ENCODE peak calls at places on chromosomes 12 and 14, in four cellular contexts. E, P, T and Y are unnamed samples.

GRCh38 chr12:58980768-58981167 is 60.5 kb upstream of the LRIG3 start:
- DNase-seq in E (no peak), P (no peak), T (no peak), Y (no peak)

GRCh38 chr14:48615618-48616017 is 940.2 kb upstream of the MDGA2 start:
- DNase-seq in E (no peak), P (no peak), T (no peak), Y (no peak)

GRCh38 chr12:50564240-50564947 is 59.6 kb downstream of the DIP2B start:
- DNase-seq in E (no peak), P (no peak), T (no peak), Y (no peak)

GRCh38 chr14:22572562-22573058 is 16.4 kb downstream of the DAD1 start:
- DNase-seq in E (no peak), P (no peak), T (no peak), Y (no peak)

GRCh38 chr12:10128687-10129086 is 1.3 kb downstream of the CLEC7A start:
- DNase-seq in E (no peak), P (no peak), T (no peak), Y (no peak)

GRCh38 chr14:101071493-101071891 is 168.0 kb upstream of the RTL1 start:
- DNase-seq in E (no peak), P (peak), T (peak), Y (peak)

GRCh38 chr12:43407816-43408645 is 144.0 kb downstream of the ADAMTS20 start:
- DNase-seq in E (peak), P (no peak), T (no peak), Y (no peak)

GRCh38 chr12:111937429-111937828 is 75.5 kb downstream of the TMEM116 start:
- DNase-seq in E (peak), P (no peak), T (no peak), Y (no peak)

GRCh38 chr14:84535491-84535890 is 994.5 kb upstream of the FLRT2 start:
- DNase-seq in E (no peak), P (no peak), T (no peak), Y (no peak)

GRCh38 chr12:6872073-6873048 is 742 bp downstream of the SPSB2 start:
- DNase-seq in E (no peak), P (peak), T (peak), Y (peak)

GRCh38 chr12:29270446-29270845 is 110.5 kb downstream of the ERGIC2 start:
- DNase-seq in E (no peak), P (no peak), T (no peak), Y (no peak)

GRCh38 chr14:22836301-22837058 is at the start of gene MMP14:
- DNase-seq in E (peak), P (peak), T (peak), Y (no peak)

GRCh38 chr12:15662303-15662980 is 126.7 kb downstream of the EPS8 start:
- DNase-seq in E (peak), P (no peak), T (no peak), Y (no peak)

GRCh38 chr14:58362798-58363412 is 32.8 kb upstream of the TOMM20L start:
- DNase-seq in E (peak), P (no peak), T (no peak), Y (no peak)

GRCh38 chr12:51915951-51916350 is 8.6 kb downstream of the ACVRL1 start:
- DNase-seq in E (no peak), P (no peak), T (no peak), Y (peak)

GRCh38 chr14:21334202-21334906 is 49.5 kb downstream of the SUPT16H start:
- DNase-seq in E (no peak), P (no peak), T (no peak), Y (no peak)

GRCh38 chr14:61140271-61140670 is 140.9 kb downstream of the TMEM30B start:
- DNase-seq in E (peak), P (no peak), T (no peak), Y (no peak)

GRCh38 chr12:62866451-62867082 is 68.4 kb downstream of the PPM1H start:
- DNase-seq in E (peak), P (peak), T (no peak), Y (no peak)

GRCh38 chr14:58738189-58738836 is 100.6 kb downstream of the DACT1 start:
- DNase-seq in E (peak), P (no peak), T (no peak), Y (no peak)

GRCh38 chr12:124994435-124994975 is 1.1 kb downstream of the BRI3BP start:
- DNase-seq in E (peak), P (no peak), T (peak), Y (no peak)

GRCh38 chr14:97056086-97056485 is 258.9 kb downstream of the VRK1 start:
- DNase-seq in E (no peak), P (no peak), T (no peak), Y (no peak)
- TF ChIP-seq CTCF in E (no peak), P (no peak), T (no peak), Y (no peak)

GRCh38 chr12:9073077-9073476 is 42.6 kb downstream of the A2M start:
- DNase-seq in E (no peak), P (no peak), T (no peak), Y (no peak)

GRCh38 chr12:9072481-9073038 is 43.2 kb downstream of the A2M start:
- DNase-seq in E (no peak), P (no peak), T (no peak), Y (no peak)

GRCh38 chr12:9076733-9077575 is 38.8 kb downstream of the A2M start:
- DNase-seq in E (no peak), P (no peak), T (no peak), Y (no peak)

GRCh38 chr12:9071976-9072375 is 43.7 kb downstream of the A2M start:
- DNase-seq in E (no peak), P (no peak), T (no peak), Y (no peak)

DNA sequence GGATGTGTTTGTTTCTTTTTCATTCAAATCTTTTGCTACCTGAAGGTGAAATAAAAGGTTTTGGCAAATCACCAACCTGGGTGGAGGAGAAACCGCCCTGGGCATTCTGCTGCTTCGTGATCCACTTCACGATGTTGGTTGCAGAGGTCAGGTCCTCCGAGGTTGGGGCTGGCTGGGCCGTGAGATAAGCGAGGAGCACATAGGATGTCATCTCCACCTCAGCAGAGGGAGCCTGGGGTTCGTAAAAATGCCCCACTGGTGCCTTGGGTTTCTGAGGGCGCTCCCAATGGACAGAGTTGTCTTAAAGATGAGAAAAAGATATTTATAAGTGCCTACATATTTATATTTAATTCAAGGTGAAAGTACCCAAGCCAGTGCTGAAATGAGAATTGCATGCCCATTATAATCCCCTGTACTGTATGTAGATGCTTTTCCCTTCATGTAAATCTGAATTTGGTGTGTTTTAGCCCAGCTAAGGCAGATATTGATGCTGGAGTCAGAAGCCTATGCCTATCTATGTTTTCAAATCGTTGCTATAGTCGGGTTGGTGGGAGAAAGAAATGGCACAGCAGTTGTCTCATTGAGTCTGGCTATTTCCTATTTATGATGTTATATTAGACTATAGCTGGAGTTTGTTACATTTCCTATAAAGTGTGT is 41.1 kb downstream of the A2M start:
- DNase-seq in E (no peak), P (no peak), T (no peak), Y (no peak)
- TF ChIP-seq CTCF in E (no peak), P (no peak), T (no peak), Y (no peak)

GRCh38 chr14:90897022-90897421 is 80.8 kb upstream of the TTC7B start:
- DNase-seq in E (no peak), P (no peak), T (no peak), Y (no peak)

GRCh38 chr14:90903101-90903500 is 86.9 kb upstream of the TTC7B start:
- DNase-seq in E (peak), P (peak), T (no peak), Y (no peak)

GRCh38 chr14:90905531-90905930 is 89.3 kb upstream of the TTC7B start:
- DNase-seq in E (no peak), P (no peak), T (no peak), Y (no peak)

GRCh38 chr14:90900712-90901111 is 84.5 kb upstream of the TTC7B start:
- DNase-seq in E (no peak), P (no peak), T (no peak), Y (no peak)
- TF ChIP-seq CTCF in E (peak), P (no peak), T (peak), Y (peak)

GRCh38 chr12:103771466-103771865 is 69.6 kb downstream of the NT5DC3 start:
- DNase-seq in E (peak), P (peak), T (no peak), Y (no peak)
- TF ChIP-seq CTCF in E (peak), P (no peak), T (peak), Y (peak)

GRCh38 chr12:101698782-101699347 is 1.4 kb downstream of the CHPT1 start:
- DNase-seq in E (peak), P (no peak), T (no peak), Y (no peak)
- TF ChIP-seq CTCF in E (peak), P (no peak), T (no peak), Y (peak)

GRCh38 chr14:92323031-92323915 is at the start of gene SLC24A4:
- DNase-seq in E (no peak), P (peak), T (peak), Y (no peak)
- TF ChIP-seq CTCF in E (no peak), P (no peak), T (no peak), Y (no peak)

DNA sequence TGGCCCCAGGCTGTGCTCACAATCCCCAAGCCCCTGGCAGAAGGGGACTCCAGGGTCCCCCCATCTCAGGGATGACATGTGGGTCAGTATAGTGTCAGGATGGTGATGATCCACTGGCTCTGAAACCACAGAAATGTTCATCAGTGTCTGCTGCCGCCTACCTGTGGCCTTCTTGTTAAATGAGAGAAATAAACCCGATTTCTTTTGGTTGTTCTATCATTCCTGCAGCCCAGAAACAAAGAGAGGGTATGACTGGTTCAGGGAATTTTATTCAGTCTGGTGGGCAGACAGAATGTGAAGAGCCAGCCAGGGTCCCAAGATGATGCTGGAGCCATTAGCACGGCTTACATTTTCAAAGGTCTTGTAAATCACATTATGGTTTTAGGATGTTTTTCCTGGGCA is 86.6 kb downstream of the CRADD start:
- DNase-seq in E (no peak), P (no peak), T (no peak), Y (no peak)
- TF ChIP-seq CTCF in E (peak), P (no peak), T (no peak), Y (no peak)